ENCODE peak calls at places on chromosomes 2 and 18, in seven cellular contexts. E is RWPE2; L is endodermal cell; X is CD8-positive, alpha-beta memory T cell; M is mammary epithelial cell; K is hepatocyte; W is right lobe of liver. U is an unnamed sample. For H3K4me1, the result is how much of the 10 kb centered on the place peaks cover.

GRCh38 chr2:222413295-222413911 is 10.9 kb upstream of the SGPP2 start:
- DNase-seq in W (no peak), X (no peak), M (no peak), K (no peak), L (no peak), E (no peak), U (no peak)

GRCh38 chr18:13811993-13812392 is 12.0 kb upstream of the MC5R start:
- DNase-seq in M (no peak), L (peak), W (no peak), K (no peak), X (no peak), E (no peak), U (peak)

GRCh38 chr2:176157499-176158305 is 595 bp downstream of the HOXD3 start:
- DNase-seq in E (no peak), L (peak), W (no peak), M (no peak), K (no peak), X (no peak), U (peak)

GRCh38 chr2:239671916-239672849 is 271.4 kb upstream of the HDAC4 start:
- DNase-seq in E (no peak), K (no peak), L (no peak), M (no peak), W (no peak), X (no peak), U (no peak)

GRCh38 chr18:67433971-67434370 is 82.5 kb downstream of the DSEL start:
- DNase-seq in X (no peak), K (peak), M (no peak), L (no peak), E (no peak), W (no peak), U (peak)

GRCh38 chr2:230956827-230957755 is 32.0 kb upstream of the GPR55 start:
- DNase-seq in X (no peak), M (peak), W (no peak), L (peak), E (no peak), K (peak), U (peak)

GRCh38 chr18:57190026-57190425 is 43.1 kb downstream of the BOD1L2 start:
- DNase-seq in K (no peak), L (no peak), M (no peak), X (no peak), E (no peak), W (no peak), U (no peak)

GRCh38 chr2:236503100-236503499 is 66.5 kb upstream of the ACKR3 start:
- DNase-seq in E (no peak), W (no peak), K (no peak), L (peak), X (no peak), M (no peak), U (no peak)

GRCh38 chr2:50401772-50402653 is 629.9 kb downstream of the NRXN1 start:
- DNase-seq in K (peak), W (no peak), M (peak), L (peak), X (no peak), E (no peak), U (peak)

GRCh38 chr2:219001577-219002394 is 8.6 kb upstream of the CRYBA2 start:
- DNase-seq in L (peak), E (no peak), M (peak), K (peak), W (peak), X (no peak), U (peak)

GRCh38 chr2:222302178-222303018 is 3.6 kb upstream of the PAX3 start:
- DNase-seq in M (no peak), K (no peak), L (peak), W (peak), E (no peak), X (no peak), U (no peak)

GRCh38 chr2:206241767-206242166 is 32.7 kb upstream of the ZDBF2 start:
- DNase-seq in L (no peak), M (peak), K (no peak), E (no peak), W (no peak), X (no peak), U (no peak)

GRCh38 chr2:230721712-230722111 is 9.1 kb downstream of the CAB39 start:
- DNase-seq in M (no peak), K (no peak), X (no peak), W (no peak), L (no peak), E (no peak), U (no peak)

GRCh38 chr2:40032650-40033319 is 253.7 kb upstream of the THUMPD2 start:
- DNase-seq in E (no peak), K (no peak), L (no peak), W (no peak), M (peak), X (no peak), U (no peak)

GRCh38 chr18:44541159-44541558 is 139.5 kb upstream of the SETBP1 start:
- DNase-seq in L (no peak), E (no peak), W (no peak), M (no peak), K (no peak), X (no peak), U (no peak)

GRCh38 chr2:73979021-73979420 is 5.7 kb upstream of the TET3 start:
- DNase-seq in M (no peak), K (no peak), X (peak), E (no peak), L (peak), W (no peak), U (no peak)

GRCh38 chr2:119229716-119230115 is 6.1 kb downstream of the STEAP3 start:
- DNase-seq in M (no peak), L (no peak), W (peak), E (no peak), X (no peak), K (no peak), U (no peak)

GRCh38 chr18:62991959-62992358 is 276.6 kb downstream of the PHLPP1 start:
- DNase-seq in M (no peak), W (no peak), E (no peak), X (no peak), L (no peak), K (no peak), U (no peak)

GRCh38 chr2:24874025-24874424 is 46.0 kb downstream of the ADCY3 start:
- DNase-seq in W (no peak), M (no peak), K (no peak), X (no peak), L (no peak), E (no peak), U (no peak)

GRCh38 chr2:211055438-211055837 is 499.0 kb downstream of the CPS1 start:
- DNase-seq in K (no peak), W (no peak), E (no peak), X (no peak), L (peak), M (no peak), U (peak)

GRCh38 chr2:68250196-68250595 is 2.1 kb downstream of the PPP3R1 start:
- DNase-seq in L (no peak), E (no peak), X (no peak), W (no peak), K (no peak), M (no peak), U (no peak)
- H3K4me3 ChIP-seq in L (peak), E (peak), X (peak), W (peak), K (peak), M (peak), U (peak)

DNA sequence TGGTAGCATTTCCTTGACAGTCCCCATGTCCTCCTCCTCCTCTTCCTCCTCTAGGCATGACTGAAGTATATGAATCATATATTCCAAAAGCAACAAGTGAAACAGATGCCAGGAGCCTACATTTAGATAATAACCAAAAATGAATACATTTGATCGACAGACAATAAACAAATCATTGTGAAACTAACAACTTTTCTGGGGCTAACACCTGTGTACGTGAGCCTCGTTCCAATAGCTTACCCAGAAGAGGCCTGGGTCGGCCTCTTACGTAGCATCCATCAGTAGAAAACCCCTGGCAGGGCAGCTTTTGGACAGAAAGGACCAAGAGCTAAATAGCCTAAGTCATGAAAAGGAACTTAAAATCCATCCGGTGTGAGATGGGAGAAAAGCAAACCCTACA is 15.3 kb upstream of the CREG2 start:
- DNase-seq in W (no peak), E (no peak), M (no peak), K (no peak), X (no peak), L (no peak), U (no peak)
- H3K4me1 ChIP-seq in W (under half), E (under half), M (under half), K (under half), X (under half), L (under half), U (under half)

GRCh38 chr2:26968001-26968400 is 2.4 kb upstream of the MAPRE3 start:
- DNase-seq in K (peak), M (peak), X (no peak), L (no peak), W (no peak), E (no peak), U (no peak)

GRCh38 chr2:26971911-26972786 is 1.7 kb downstream of the MAPRE3 start:
- DNase-seq in L (no peak), W (no peak), M (peak), K (no peak), X (no peak), E (no peak), U (no peak)

GRCh38 chr2:26970928-26971627 is 641 bp downstream of the MAPRE3 start:
- DNase-seq in K (no peak), W (no peak), E (no peak), M (peak), L (peak), X (no peak), U (peak)

GRCh38 chr2:26969089-26969844 is 1.2 kb upstream of the MAPRE3 start:
- DNase-seq in X (no peak), K (no peak), M (no peak), E (no peak), W (no peak), L (no peak), U (no peak)

DNA sequence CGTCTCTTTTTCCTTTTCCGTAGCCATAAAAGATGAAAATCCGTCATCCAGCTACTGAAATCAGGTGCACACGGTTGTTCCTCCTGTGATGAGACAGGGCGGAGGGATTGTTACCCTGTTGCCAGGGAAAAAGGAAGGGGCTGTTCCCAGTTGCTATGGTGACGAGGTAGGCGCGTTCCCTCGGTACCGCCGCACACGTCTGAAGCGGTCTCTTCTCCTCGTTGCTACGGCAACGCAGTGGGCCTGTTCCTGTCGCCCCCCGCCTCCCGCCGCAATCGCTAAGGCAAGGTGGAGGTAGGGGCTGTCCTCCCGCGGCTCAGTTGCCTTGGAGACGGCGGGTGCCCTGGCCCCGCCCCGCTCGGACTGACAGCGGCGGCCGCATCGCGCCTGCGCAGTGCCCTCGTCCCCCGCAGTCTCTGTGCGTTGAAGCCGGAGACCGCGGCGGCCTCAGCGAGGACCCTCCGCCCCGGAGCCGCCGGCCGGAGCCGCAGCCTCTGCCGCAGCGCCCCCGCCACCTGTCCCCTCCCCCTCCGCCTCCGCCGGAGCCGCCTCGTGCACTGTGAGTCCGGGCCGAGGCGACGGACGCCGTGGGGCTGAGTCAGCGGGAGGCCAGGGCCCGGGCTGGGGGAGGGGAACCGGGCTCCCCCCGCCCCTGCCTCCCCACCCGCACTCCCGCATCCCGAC is at the start of gene MAPRE3:
- DNase-seq in X (peak), K (peak), E (peak), W (peak), L (peak), M (peak), U (peak)
- H3K4me3 ChIP-seq in X (peak), K (peak), E (peak), W (peak), L (peak), M (peak), U (peak)

DNA sequence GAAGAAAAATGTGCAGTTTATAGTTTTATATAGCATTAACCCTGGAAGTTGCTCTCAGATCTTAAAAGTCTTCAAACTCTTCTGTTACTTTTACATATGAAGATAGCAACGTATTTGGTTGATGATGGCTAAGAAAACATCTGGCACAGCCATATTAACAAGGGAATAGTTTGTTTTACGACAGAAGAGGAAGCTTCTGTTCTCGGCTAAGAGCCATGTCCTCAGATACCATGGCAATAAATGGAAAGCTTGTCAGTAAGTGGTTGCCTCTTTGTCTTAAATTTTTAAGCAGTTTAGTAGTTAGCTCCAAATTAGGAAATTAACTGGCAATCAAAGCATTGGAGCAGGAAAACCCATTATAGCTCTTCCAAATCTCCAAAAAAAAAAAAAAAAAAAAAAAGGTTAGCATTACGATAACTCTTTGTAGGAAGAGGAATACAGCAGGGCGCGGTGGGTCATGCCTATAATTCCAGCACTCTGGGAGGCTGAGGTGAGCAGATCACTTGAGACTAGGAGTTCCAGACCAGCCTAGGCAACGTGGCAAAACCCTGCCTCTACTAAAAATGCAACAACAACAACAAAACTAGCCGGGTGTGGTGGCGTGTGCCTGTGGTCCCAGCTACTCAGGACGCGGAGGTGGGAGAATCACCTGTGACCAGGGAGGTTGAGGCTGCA is 4.5 kb upstream of the STON1 start:
- DNase-seq in X (no peak), M (no peak), K (no peak), W (no peak), L (no peak), E (no peak), U (no peak)
- H3K4me1 ChIP-seq in X (under half), M (under half), K (under half), W (under half), L (under half), E (under half), U (under half)

DNA sequence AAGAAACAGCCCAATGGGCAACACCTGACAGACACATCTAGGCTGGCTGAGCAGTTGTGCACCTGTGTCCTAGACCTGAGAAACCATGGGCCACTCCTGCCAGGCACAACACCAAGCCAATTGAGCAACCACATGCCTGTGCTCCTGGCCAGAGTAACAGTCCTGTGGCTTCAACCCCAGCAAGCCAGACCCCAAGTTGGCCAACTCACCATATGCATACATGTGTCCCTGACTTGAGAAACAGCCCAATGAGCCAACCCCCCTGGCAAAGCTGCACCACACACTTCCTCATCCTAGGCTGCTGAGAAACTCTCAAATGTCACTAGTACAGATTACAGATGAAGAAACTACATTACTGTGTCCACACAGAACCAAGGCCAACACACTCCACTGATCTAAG is 36.6 kb downstream of the USP34 start:
- DNase-seq in M (no peak), E (no peak), K (no peak), W (peak), X (no peak), L (no peak), U (no peak)
- H3K4me3 ChIP-seq in M (no peak), E (no peak), K (no peak), W (no peak), X (no peak), L (no peak), U (no peak)

GRCh38 chr2:28639836-28640235 is 111.8 kb upstream of the PPP1CB start:
- DNase-seq in E (no peak), X (no peak), L (no peak), M (peak), K (peak), W (peak), U (peak)
- H3K4me1 ChIP-seq in E (under half), X (under half), L (under half), M (under half), K (under half), W (under half), U (under half)

U was measured in Caco-2.